ENCODE peak calls at places on chromosomes 4 and X, in eight cellular contexts. I is suprapubic skin, L is transverse colon, A is SK-N-SH, G is stomach, Y is H1, E is endothelial cell of umbilical vein, Z is HCT116. K is an unnamed sample.

GRCh38 chrX:154727418-154728323 is 23.2 kb downstream of the GAB3 start:
- DNase-seq in I (peak; percentile 73), L (peak; percentile 47), A (no peak), G (no peak), Y (no peak), E (peak; percentile 86), Z (no peak), K (no peak)

GRCh38 chr4:175935016-175935661 is 123.1 kb upstream of the GPM6A start:
- DNase-seq in I (no peak), L (no peak), A (no peak), G (no peak), Y (no peak), E (no peak), Z (peak; percentile 72), K (no peak)

GRCh38 chr4:44760142-44760898 is 34.0 kb upstream of the GNPDA2 start:
- DNase-seq in I (no peak), L (no peak), A (peak; percentile 15), G (no peak), Y (no peak), E (peak; percentile 26), Z (peak; percentile 19), K (peak; percentile 5)

GRCh38 chr4:169774466-169775445 is 17.0 kb upstream of the HPF1 start:
- DNase-seq in I (no peak), L (no peak), A (peak; percentile 7), G (no peak), Y (no peak), E (peak; percentile 42), Z (no peak), K (no peak)

GRCh38 chrX:139851730-139852129 is 81.1 kb downstream of the ATP11C start:
- DNase-seq in I (no peak), L (no peak), A (no peak), G (no peak), Y (no peak), E (no peak), Z (no peak), K (no peak)

GRCh38 chrX:139600105-139600504 is 69.6 kb downstream of the F9 start:
- DNase-seq in I (no peak), L (no peak), A (no peak), G (no peak), Y (no peak), E (no peak), Z (no peak), K (no peak)

GRCh38 chr4:82618321-82618720 is 56.5 kb upstream of the TMEM150C start:
- DNase-seq in I (no peak), L (no peak), A (peak; percentile 73), G (no peak), Y (no peak), E (no peak), Z (no peak), K (no peak)

GRCh38 chr4:159160242-159160641 is 57.4 kb downstream of the RAPGEF2 start:
- DNase-seq in I (no peak), L (no peak), A (peak; percentile 58), G (no peak), Y (no peak), E (no peak), Z (no peak), K (no peak)

GRCh38 chr4:1851575-1852415 is 4.2 kb downstream of the LETM1 start:
- DNase-seq in I (no peak), L (no peak), A (no peak), G (peak; percentile 57), Y (no peak), E (no peak), Z (no peak), K (no peak)

GRCh38 chr4:61442936-61443335 is 242.8 kb downstream of the ADGRL3 start:
- DNase-seq in I (no peak), L (no peak), A (no peak), G (no peak), Y (no peak), E (no peak), Z (no peak), K (no peak)

GRCh38 chr4:30953799-30954198 is 233.6 kb downstream of the PCDH7 start:
- DNase-seq in I (no peak), L (no peak), A (no peak), G (no peak), Y (no peak), E (no peak), Z (no peak), K (no peak)
- H3K27me3 ChIP-seq in I (no peaks in the 10 kb centered on the region), L (no peaks in the 10 kb centered on the region), A (no peaks in the 10 kb centered on the region), G (no peaks in the 10 kb centered on the region), Y (no peaks in the 10 kb centered on the region), E (no peaks in the 10 kb centered on the region), Z (no peaks in the 10 kb centered on the region), K (no peaks in the 10 kb centered on the region)

DNA sequence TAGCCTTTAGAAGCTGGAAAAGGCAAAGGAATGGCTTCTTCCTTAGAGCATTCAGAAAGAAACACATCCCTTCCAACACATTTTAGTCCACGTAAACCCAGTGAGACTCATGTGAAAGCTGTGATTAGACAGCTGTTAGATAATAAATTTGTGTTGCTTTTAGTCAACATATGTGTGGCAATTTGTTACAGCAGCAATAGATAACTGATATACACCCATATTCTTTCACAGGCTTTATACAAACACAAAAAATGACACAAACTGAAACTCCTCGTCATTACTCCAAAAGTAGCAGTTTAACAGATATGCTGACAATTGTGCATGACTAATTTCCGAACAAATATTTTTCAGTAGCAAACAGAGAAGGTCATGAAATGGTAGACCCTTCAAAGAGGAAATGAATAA is 65.3 kb downstream of the ANTXR2 start:
- DNase-seq in I (no peak), L (no peak), A (no peak), G (no peak), Y (no peak), E (peak; percentile 83), Z (no peak), K (no peak)
- TF ChIP-seq CTCF in I (no peak), L (no peak), A (no peak), G (no peak), Y (no peak), E (no peak), Z (no peak), K (no peak)

GRCh38 chrX:12741416-12741815 is 49.8 kb upstream of the PRPS2 start:
- DNase-seq in I (no peak), L (no peak), A (no peak), G (no peak), Y (no peak), E (no peak), Z (peak; percentile 47), K (no peak)
- TF ChIP-seq POLR2AphosphoS5 in I (no peak), L (no peak), A (no peak), G (no peak), Y (no peak), E (no peak), Z (peak; percentile 22), K (no peak)

DNA sequence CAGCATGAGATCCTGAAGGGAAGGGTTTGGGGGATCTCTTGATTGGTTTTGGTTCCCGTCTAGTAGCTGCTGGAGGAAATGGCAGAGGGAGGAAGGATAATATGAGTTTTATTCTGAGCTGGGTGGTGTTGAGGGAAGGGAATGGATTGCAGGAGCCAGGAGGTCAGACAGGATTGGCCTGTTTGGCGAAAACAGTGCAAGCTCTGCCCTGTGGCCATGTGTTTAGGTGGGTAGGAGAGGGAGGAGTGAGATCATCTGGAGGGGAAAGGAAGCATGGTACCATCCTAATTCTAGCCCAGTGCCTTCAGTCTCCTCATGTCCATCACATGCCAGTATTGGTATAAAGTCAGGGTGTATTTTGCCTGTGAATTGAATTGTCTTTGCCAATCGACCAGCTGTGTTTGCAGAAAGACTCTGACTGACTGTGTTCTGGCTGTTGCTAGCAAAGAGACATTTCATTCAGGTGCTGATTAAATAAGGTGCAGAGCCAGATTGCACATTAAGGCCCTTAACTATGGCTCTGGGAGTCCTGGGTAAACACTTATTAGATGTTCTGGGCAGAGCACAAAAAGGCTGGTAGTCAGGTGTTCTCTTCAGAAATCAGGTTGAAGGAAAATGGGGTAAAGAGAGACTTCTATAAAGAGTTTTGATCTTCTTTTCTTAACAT is 10.0 kb downstream of the TMEM164 start:
- DNase-seq in I (no peak), L (no peak), A (no peak), G (peak; percentile 43), Y (no peak), E (no peak), Z (no peak), K (no peak)
- H3K27me3 ChIP-seq in I (no peaks in the 10 kb centered on the region), L (no peaks in the 10 kb centered on the region), A (peaks cover 5% of the 10 kb centered on the region), G (no peaks in the 10 kb centered on the region), Y (no peaks in the 10 kb centered on the region), E (no peaks in the 10 kb centered on the region), Z (no peaks in the 10 kb centered on the region), K (no peaks in the 10 kb centered on the region)

GRCh38 chr4:37139987-37140386 is 104.6 kb upstream of the NWD2 start:
- DNase-seq in I (no peak), L (no peak), A (no peak), G (no peak), Y (no peak), E (no peak), Z (no peak), K (no peak)
- TF ChIP-seq CTCF in I (no peak), L (no peak), A (no peak), G (no peak), Y (no peak), E (no peak), Z (no peak), K (no peak)

GRCh38 chrX:23333842-23334535 is 660 bp upstream of the PTCHD1 start:
- DNase-seq in I (no peak), L (peak; percentile 17), A (peak; percentile 40), G (no peak), Y (no peak), E (no peak), Z (no peak), K (no peak)

GRCh38 chrX:23332101-23332887 is 2.4 kb upstream of the PTCHD1 start:
- DNase-seq in I (no peak), L (peak; percentile 7), A (peak; percentile 47), G (no peak), Y (no peak), E (no peak), Z (no peak), K (no peak)

GRCh38 chrX:23334536-23334870 is at the start of gene PTCHD1:
- DNase-seq in I (no peak), L (no peak), A (peak; percentile 48), G (no peak), Y (no peak), E (no peak), Z (no peak), K (no peak)

GRCh38 chrX:23331701-23332100 is 2.9 kb upstream of the PTCHD1 start:
- DNase-seq in I (no peak), L (no peak), A (no peak), G (no peak), Y (no peak), E (no peak), Z (no peak), K (no peak)

GRCh38 chrX:23332888-23333821 is 1.5 kb upstream of the PTCHD1 start:
- DNase-seq in I (no peak), L (peak; percentile 7), A (peak; percentile 30), G (no peak), Y (no peak), E (no peak), Z (no peak), K (no peak)
- TF ChIP-seq POLR2AphosphoS5 in I (no peak), L (no peak), A (no peak), G (no peak), Y (no peak), E (no peak), Z (no peak), K (no peak)